ENCODE peak calls at places on chromosomes 7 and 10, in seven cellular contexts. S is Caki2; O is GM03348; V is GM13977; Q is stimulated activated naive CD4-positive, alpha-beta T cell treated with Interleukin-2 at 50 U/mL for 16 hours; B is HS-27A; R is SW 1271. T is an unnamed sample.

GRCh38 chr10:21811245-21811585 is 192.3 kb downstream of the DNAJC1 start:
- DNase-seq in S (no peak), O (no peak), V (no peak), Q (no peak), B (no peak), R (no peak), T (no peak)

GRCh38 chr10:107733328-107733727 is 568.8 kb upstream of the SORCS1 start:
- DNase-seq in S (no peak), O (peak), V (no peak), Q (no peak), B (no peak), R (no peak), T (no peak)

GRCh38 chr7:98852826-98853225 is 17.0 kb downstream of the TMEM130 start:
- DNase-seq in S (no peak), O (peak), V (no peak), Q (no peak), B (no peak), R (peak), T (no peak)

GRCh38 chr10:129058664-129059155 is 408.3 kb upstream of the MGMT start:
- DNase-seq in S (no peak), O (no peak), V (no peak), Q (no peak), B (no peak), R (no peak), T (no peak)

GRCh38 chr7:77262311-77262710 is 62.7 kb upstream of the FGL2 start:
- DNase-seq in S (no peak), O (no peak), V (no peak), Q (no peak), B (no peak), R (no peak), T (no peak)

GRCh38 chr10:129468187-129468586 is 1.1 kb downstream of the MGMT start:
- DNase-seq in S (no peak), O (no peak), V (no peak), Q (no peak), B (no peak), R (no peak), T (no peak)

GRCh38 chr10:86481761-86482160 is 39.8 kb downstream of the WAPL start:
- DNase-seq in S (no peak), O (no peak), V (no peak), Q (no peak), B (no peak), R (no peak), T (no peak)

GRCh38 chr7:16811555-16811954 is 6.8 kb upstream of the AGR2 start:
- DNase-seq in S (peak), O (peak), V (no peak), Q (no peak), B (peak), R (no peak), T (peak)

GRCh38 chr7:48781783-48782182 is 142.6 kb upstream of the CDC14C start:
- DNase-seq in S (no peak), O (peak), V (peak), Q (no peak), B (no peak), R (no peak), T (no peak)

GRCh38 chr7:158192184-158192835 is 395.3 kb downstream of the PTPRN2 start:
- DNase-seq in S (no peak), O (no peak), V (no peak), Q (no peak), B (no peak), R (no peak), T (no peak)

GRCh38 chr10:102632394-102633062 is 11.8 kb upstream of the TRIM8 start:
- DNase-seq in S (no peak), O (no peak), V (no peak), Q (no peak), B (no peak), R (no peak), T (no peak)

GRCh38 chr10:5775705-5776104 is 37.5 kb downstream of the GDI2 start:
- DNase-seq in S (no peak), O (no peak), V (no peak), Q (peak), B (no peak), R (no peak), T (no peak)

GRCh38 chr7:108016841-108017775 is 14.1 kb upstream of the LAMB1 start:
- DNase-seq in S (peak), O (peak), V (no peak), Q (no peak), B (no peak), R (peak), T (peak)

GRCh38 chr10:99658622-99659030 is 683 bp upstream of the ENTPD7 start:
- DNase-seq in S (peak), O (peak), V (no peak), Q (peak), B (no peak), R (no peak), T (peak)

GRCh38 chr10:50395279-50395678 is 144.0 kb upstream of the ASAH2 start:
- DNase-seq in S (no peak), O (peak), V (no peak), Q (no peak), B (no peak), R (no peak), T (no peak)

GRCh38 chr7:125136341-125136740 is 206.7 kb upstream of the POT1 start:
- DNase-seq in S (no peak), O (no peak), V (no peak), Q (no peak), B (no peak), R (no peak), T (no peak)

GRCh38 chr7:76108540-76109233 is 60.8 kb downstream of the MDH2 start:
- DNase-seq in S (peak), O (peak), V (no peak), Q (no peak), B (no peak), R (no peak), T (peak)